ENCODE peak calls at places on chromosome 9, in seven cellular contexts. A is choroid plexus epithelial cell, J is AG10803, N is right lobe of liver, K is endothelial cell of umbilical vein, E is tibial artery, D is heart right ventricle. Q is an unnamed sample.

GRCh38 chr9:32385135-32385884 is 867 bp downstream of the ACO1 start:
- DNase-seq in D (no peak), K (no peak), N (no peak), A (peak; percentile 34), J (peak; percentile 32), E (no peak), Q (no peak)

GRCh38 chr9:110364451-110364850 is 26.8 kb upstream of the TXNDC8 start:
- DNase-seq in J (no peak), K (no peak), A (no peak), N (no peak), D (no peak), E (no peak), Q (no peak)

GRCh38 chr9:33466565-33467495 is 6.9 kb downstream of the NOL6 start:
- DNase-seq in J (peak; percentile 24), E (peak; percentile 77), A (peak; percentile 63), K (peak; percentile 38), D (peak; percentile 71), N (peak; percentile 72), Q (peak; percentile 62)

GRCh38 chr9:5869315-5870019 is 21.2 kb upstream of the MLANA start:
- DNase-seq in J (no peak), D (no peak), N (no peak), K (no peak), A (no peak), E (no peak), Q (peak; percentile 19)

GRCh38 chr9:111271481-111272080 is 58.4 kb downstream of the OR2K2 start:
- DNase-seq in A (peak; percentile 11), N (no peak), D (no peak), J (peak; percentile 13), E (no peak), K (no peak), Q (no peak)

GRCh38 chr9:97557606-97558095 is 56.2 kb downstream of the TMOD1 start:
- DNase-seq in D (peak; percentile 69), E (peak; percentile 97), A (peak; percentile 24), N (peak; percentile 80), K (peak; percentile 27), J (no peak), Q (peak; percentile 7)

GRCh38 chr9:110752766-110753165 is 84.2 kb downstream of the MUSK start:
- DNase-seq in J (peak; percentile 94), E (no peak), D (no peak), K (peak; percentile 89), N (no peak), A (peak; percentile 89), Q (no peak)

GRCh38 chr9:109273869-109274268 is 47.0 kb downstream of the EPB41L4B start:
- DNase-seq in D (no peak), E (no peak), K (no peak), N (no peak), A (no peak), J (no peak), Q (peak; percentile 36)

GRCh38 chr9:94865599-94866456 is 139.3 kb downstream of the AOPEP start:
- DNase-seq in N (no peak), K (peak; percentile 40), D (peak; percentile 46), E (peak; percentile 74), A (peak; percentile 72), J (peak; percentile 75), Q (no peak)

GRCh38 chr9:21854594-21854993 is 52.2 kb downstream of the MTAP start:
- DNase-seq in N (peak; percentile 67), K (no peak), D (no peak), A (peak; percentile 94), E (no peak), J (peak; percentile 55), Q (peak; percentile 90)

GRCh38 chr9:111925017-111925770 is 28.6 kb downstream of the UGCG start:
- DNase-seq in J (no peak), D (no peak), N (no peak), A (no peak), K (no peak), E (no peak), Q (no peak)

GRCh38 chr9:19495186-19496028 is 86.6 kb downstream of the ACER2 start:
- DNase-seq in N (no peak), D (no peak), A (no peak), K (no peak), J (no peak), E (no peak), Q (no peak)

GRCh38 chr9:69758981-69759477 is 782 bp downstream of the PTAR1 start:
- DNase-seq in K (no peak), J (peak; percentile 13), N (no peak), D (no peak), E (no peak), A (peak; percentile 30), Q (peak; percentile 25)

GRCh38 chr9:72453797-72454196 is 67.6 kb upstream of the TMC1 start:
- DNase-seq in D (no peak), J (no peak), E (no peak), N (no peak), K (no peak), A (no peak), Q (no peak)

GRCh38 chr9:125099816-125100215 is 43.5 kb downstream of the SCAI start:
- DNase-seq in N (no peak), A (no peak), E (no peak), J (no peak), D (no peak), K (no peak), Q (no peak)

DNA sequence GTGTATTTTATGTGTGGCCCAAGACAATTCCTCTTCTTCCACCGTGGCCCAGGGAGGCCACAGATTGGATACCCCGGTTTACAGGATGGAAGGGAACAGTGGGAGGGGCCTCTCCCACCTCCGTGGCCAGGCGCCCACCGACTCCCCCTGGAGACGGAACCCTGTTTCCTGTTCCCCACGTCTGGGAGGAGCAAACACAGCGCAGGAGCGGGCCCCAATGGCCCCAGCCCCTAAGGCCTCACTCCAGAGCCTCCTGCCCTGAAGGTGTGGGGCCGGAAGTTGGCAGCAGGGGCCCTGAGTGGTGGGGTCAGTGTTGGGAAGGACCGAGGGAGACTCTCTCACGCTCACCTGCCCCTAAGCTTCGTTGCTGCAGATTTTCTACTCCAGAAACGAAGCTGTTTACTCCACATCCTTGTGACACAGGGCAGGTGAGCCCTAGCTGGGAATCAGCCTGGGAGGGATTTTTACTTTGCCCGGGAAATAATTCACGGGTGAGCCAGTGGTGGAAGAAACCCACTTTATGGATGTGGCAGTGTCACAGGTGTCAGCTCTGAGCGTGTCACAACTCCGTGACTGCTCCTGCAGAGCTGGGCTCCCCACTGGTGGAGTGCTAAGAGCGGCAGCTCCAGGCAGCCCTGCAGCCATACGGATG is 77.6 kb upstream of the OLFM1 start:
- DNase-seq in E (no peak), K (no peak), J (no peak), A (no peak), D (no peak), N (peak; percentile 29), Q (no peak)
- H3K4me3 ChIP-seq in E (no peak overlapping the region), K (no peak overlapping the region), J (no peak overlapping the region), A (no peak overlapping the region), D (no peak overlapping the region), N (no peak overlapping the region), Q (no peak overlapping the region)

DNA sequence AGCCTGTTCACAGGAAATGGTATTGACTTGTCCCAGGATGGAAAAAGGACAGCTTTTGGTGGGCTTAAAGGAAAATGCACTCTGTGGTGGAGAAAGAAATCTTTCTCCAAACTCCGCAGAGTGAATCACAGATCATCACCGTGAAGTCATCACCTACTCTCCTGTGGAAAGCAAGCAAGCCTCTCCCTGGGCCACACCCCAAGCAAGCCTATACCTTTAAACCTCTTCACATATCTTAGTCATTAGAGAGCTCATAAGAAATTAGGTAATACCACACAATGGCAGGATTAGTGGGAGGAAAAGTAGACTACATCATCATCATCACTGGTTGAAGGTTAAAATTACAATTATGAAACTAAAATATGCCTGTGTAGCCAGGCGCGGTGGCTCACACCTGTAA is 23.2 kb downstream of the TLE1 start:
- DNase-seq in E (no peak), A (no peak), K (no peak), J (no peak), N (no peak), D (no peak), Q (no peak)
- H3K4me3 ChIP-seq in E (no peak overlapping the region), A (no peak overlapping the region), K (no peak overlapping the region), J (no peak overlapping the region), N (no peak overlapping the region), D (no peak overlapping the region), Q (no peak overlapping the region)

GRCh38 chr9:137053944-137054931 is at the start of gene ENTPD2:
- DNase-seq in K (no peak), J (no peak), N (no peak), D (peak; percentile 40), A (no peak), E (no peak), Q (peak; percentile 88)
- H3K4me3 ChIP-seq in K (no peak within 1 kb of the TSS), J (no peak within 1 kb of the TSS), N (peak within 1 kb of the TSS; percentile 53), D (peak within 1 kb of the TSS; percentile 40), A (no peak within 1 kb of the TSS), E (no peak within 1 kb of the TSS), Q (peak within 1 kb of the TSS; percentile 20)

GRCh38 chr9:81729141-81729540 is 39.8 kb upstream of the TLE1 start:
- DNase-seq in N (no peak), D (no peak), A (no peak), J (no peak), K (no peak), E (no peak), Q (no peak)
- H3K4me3 ChIP-seq in N (peak overlapping the region; percentile 12), D (no peak overlapping the region), A (no peak overlapping the region), J (no peak overlapping the region), K (no peak overlapping the region), E (no peak overlapping the region), Q (no peak overlapping the region)

DNA sequence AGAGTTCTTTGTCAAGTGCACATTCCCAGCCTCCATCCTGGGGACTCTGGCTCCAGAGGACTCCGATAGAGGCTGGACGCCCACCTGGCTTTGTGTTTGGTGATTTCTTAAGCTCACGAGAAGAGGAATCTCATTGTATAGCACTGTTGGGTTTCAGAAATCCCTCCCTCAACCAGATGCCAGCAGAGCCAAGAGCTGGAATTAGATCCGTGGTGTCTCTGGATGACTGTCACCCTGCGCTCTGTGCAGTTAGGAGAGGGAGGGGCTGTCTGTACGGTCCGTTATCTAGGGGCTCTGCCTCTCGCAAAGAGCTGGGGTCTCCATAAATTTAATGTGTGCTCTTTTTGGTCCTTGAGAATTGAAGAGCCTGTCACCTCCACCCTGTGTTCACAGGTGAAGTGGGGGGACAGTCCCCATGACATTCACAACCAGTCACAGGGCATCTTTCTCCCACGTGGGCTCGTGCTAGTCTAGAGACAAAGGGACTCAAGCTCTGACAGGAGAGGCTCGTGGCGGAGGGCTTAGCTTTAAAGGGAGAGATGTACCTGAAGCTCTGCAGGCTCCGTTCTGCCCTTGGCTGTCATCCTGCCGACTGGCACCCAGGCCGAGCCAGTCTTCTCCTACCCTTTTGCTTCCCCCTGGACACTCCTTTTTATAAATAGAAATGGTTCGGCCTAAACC is 41.4 kb downstream of the FAM78A start:
- DNase-seq in N (no peak), A (no peak), E (no peak), D (no peak), J (no peak), K (no peak), Q (no peak)
- H3K4me3 ChIP-seq in N (no peak overlapping the region), A (no peak overlapping the region), E (no peak overlapping the region), D (peak overlapping the region; percentile 8), J (no peak overlapping the region), K (no peak overlapping the region), Q (no peak overlapping the region)

DNA sequence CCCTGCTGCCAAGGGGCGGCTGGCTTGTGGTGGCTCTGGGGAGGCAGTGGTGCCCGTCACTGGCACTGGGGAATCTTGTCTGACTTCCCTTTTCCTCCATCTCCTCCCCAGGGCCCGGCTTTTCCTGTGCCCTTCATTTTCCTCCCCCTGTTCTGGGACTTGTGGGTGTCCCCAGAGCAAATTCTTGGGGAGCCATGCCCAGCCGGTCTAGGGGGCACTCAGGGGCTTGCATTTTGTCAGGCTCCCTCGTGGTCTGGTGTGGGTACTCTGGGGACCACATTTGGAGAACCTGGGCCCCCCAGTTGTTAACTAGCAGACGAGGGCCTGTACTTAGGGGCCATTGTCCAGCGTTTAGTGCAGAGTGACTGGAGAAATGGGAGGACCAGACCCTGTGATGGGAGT is 105.2 kb upstream of the IER5L start:
- DNase-seq in A (no peak), J (no peak), N (peak; percentile 48), D (no peak), K (no peak), E (peak; percentile 65), Q (no peak)
- H3K4me3 ChIP-seq in A (no peak overlapping the region), J (no peak overlapping the region), N (no peak overlapping the region), D (peak overlapping the region; percentile 59), K (no peak overlapping the region), E (no peak overlapping the region), Q (no peak overlapping the region)

Q was measured in small intestine.